ENCODE peak calls at places on chromosomes 12 and 14, in ten cellular contexts. M is adrenal gland; W is thoracic aorta; Z is CD8-positive, alpha-beta memory T cell; I is tibial artery; H is CD8-positive, alpha-beta T cell; R is CD4-positive, alpha-beta T cell; Y is HCT116; T is pancreas; V is hepatocyte. E is an unnamed sample.
A peak's percentile ranks its signal among the peaks of the same experiment; 100 is the strongest.

GRCh38 chr12:26135010-26135420 is 10.2 kb upstream of the BHLHE41 start:
- DNase-seq in M (no peak), Z (no peak), W (peak; percentile 43), R (no peak), I (no peak), V (no peak), H (no peak), Y (no peak), T (peak; percentile 79), E (peak; percentile 72)

GRCh38 chr12:62862259-62862881 is 72.6 kb downstream of the PPM1H start:
- DNase-seq in M (no peak), Z (no peak), T (no peak), V (no peak), Y (no peak), W (no peak), R (no peak), H (no peak), I (no peak), E (no peak)

GRCh38 chr12:87025976-87026375 is 769.8 kb upstream of the MGAT4C start:
- DNase-seq in W (no peak), Z (no peak), T (no peak), I (no peak), H (no peak), M (no peak), R (no peak), Y (no peak), V (no peak), E (no peak)

GRCh38 chr14:93430889-93431670 is at the start of gene UNC79:
- DNase-seq in V (peak; percentile 76), M (peak; percentile 83), Z (no peak), W (no peak), I (no peak), R (no peak), Y (no peak), T (peak; percentile 81), H (no peak), E (peak; percentile 39)

GRCh38 chr12:53805067-53805466 is 53.3 kb upstream of the CISTR start:
- DNase-seq in R (no peak), H (no peak), I (no peak), M (no peak), V (no peak), W (no peak), T (no peak), Z (no peak), Y (no peak), E (no peak)

GRCh38 chr12:44584625-44585024 is 291.5 kb downstream of the NELL2 start:
- DNase-seq in H (no peak), Z (no peak), Y (no peak), W (no peak), I (no peak), R (no peak), V (no peak), T (no peak), M (no peak), E (no peak)

GRCh38 chr12:32292175-32292574 is 107.2 kb upstream of the FGD4 start:
- DNase-seq in H (no peak), M (no peak), I (no peak), T (no peak), W (no peak), Z (no peak), R (no peak), Y (no peak), V (no peak), E (no peak)

GRCh38 chr14:69008411-69008810 is 29.3 kb upstream of the ACTN1 start:
- DNase-seq in T (no peak), V (peak; percentile 46), R (no peak), H (no peak), Z (no peak), I (no peak), M (peak; percentile 45), Y (no peak), W (no peak), E (no peak)

GRCh38 chr12:47397664-47398281 is 308.1 kb downstream of the RPAP3 start:
- DNase-seq in V (no peak), R (peak; percentile 9), Z (peak; percentile 14), Y (peak; percentile 34), W (no peak), H (no peak), M (peak; percentile 63), T (no peak), I (no peak), E (peak; percentile 50)

GRCh38 chr12:47400251-47400650 is 305.6 kb downstream of the RPAP3 start:
- DNase-seq in T (no peak), R (no peak), H (no peak), Y (no peak), V (no peak), Z (no peak), W (no peak), I (no peak), M (no peak), E (no peak)

GRCh38 chr12:47393403-47393790 is 312.4 kb downstream of the RPAP3 start:
- DNase-seq in V (no peak), W (no peak), T (no peak), Y (no peak), I (no peak), M (no peak), Z (no peak), H (no peak), R (no peak), E (no peak)

GRCh38 chr12:47394070-47394469 is 311.8 kb downstream of the RPAP3 start:
- DNase-seq in Y (no peak), T (no peak), R (no peak), V (no peak), M (no peak), H (no peak), Z (no peak), W (no peak), I (no peak), E (no peak)

DNA sequence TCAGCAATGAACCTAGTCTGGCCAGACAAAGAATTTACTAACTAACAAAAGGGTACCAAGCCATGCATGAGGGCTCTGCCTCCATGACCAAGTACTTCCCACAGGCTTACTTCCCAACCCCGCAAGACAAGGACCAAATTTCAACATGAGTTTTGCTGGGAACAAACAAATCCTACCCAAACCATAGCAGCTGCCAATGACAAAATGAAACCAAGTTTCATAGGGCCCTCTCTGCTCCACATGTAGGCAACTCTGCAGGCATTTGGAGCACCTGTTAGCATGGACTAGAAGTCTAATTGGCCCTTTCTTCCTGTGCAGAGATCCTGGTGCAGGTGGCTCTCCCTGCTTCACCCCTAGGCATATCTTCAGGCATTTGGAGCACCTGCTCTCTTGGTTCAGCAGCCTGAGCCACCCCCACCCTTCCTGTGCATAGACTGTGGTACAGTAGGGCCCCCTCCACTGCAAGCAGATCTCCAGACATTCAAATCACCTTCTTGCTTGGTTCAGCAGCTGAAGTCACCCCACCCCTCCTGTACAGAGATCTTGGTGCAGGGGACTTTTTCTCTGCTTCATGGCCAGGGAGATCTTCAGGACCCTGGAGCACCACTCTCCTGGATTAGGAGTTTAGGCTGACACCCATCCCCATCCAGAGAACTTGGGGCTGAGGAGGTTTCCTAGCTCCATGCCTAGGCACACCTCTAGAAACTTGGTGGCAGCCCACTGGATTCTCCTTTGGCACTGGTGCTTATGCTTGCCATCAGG is 308.7 kb downstream of the RPAP3 start:
- DNase-seq in H (peak; percentile 67), Y (no peak), Z (no peak), W (no peak), I (no peak), R (peak; percentile 9), M (no peak), V (no peak), T (no peak), E (no peak)
- H3K9me3 ChIP-seq in H (no peaks in the 10 kb centered on the region), Y (no peaks in the 10 kb centered on the region), Z (no peaks in the 10 kb centered on the region), W (no peaks in the 10 kb centered on the region), I (peaks cover 3% of the 10 kb centered on the region), R (peaks cover 10% of the 10 kb centered on the region), M (no peaks in the 10 kb centered on the region), V (no peaks in the 10 kb centered on the region), T (no peaks in the 10 kb centered on the region), E (no peaks in the 10 kb centered on the region)

GRCh38 chr14:106069786-106070185 is 543.4 kb downstream of the TMEM121 start:
- DNase-seq in R (no peak), Z (no peak), M (no peak), V (no peak), T (no peak), W (no peak), I (no peak), H (no peak), Y (no peak), E (no peak)

GRCh38 chr14:106067935-106068334 is 541.6 kb downstream of the TMEM121 start:
- DNase-seq in I (no peak), H (no peak), W (no peak), Y (no peak), V (no peak), M (no peak), R (no peak), Z (no peak), T (no peak), E (no peak)

DNA sequence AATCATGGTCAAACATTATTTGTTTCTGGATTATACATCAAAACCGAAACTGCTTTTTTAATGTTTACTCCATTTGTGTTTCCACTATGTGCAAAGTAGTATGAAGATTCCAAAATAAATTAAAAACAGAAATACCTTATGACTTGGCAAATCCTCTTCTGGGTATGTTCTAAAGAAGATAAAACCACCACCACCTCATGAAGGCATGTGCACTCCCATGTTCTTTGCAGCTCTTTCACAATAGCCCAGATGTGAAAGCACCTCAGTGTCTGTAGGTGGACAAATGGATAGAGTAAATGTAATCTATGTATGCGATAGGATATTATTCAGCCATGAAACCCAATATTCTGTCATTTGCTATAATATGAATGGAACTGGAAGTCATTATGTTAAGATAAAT is 543.9 kb downstream of the TMEM121 start:
- DNase-seq in H (no peak), R (no peak), Z (no peak), T (no peak), M (no peak), V (no peak), I (no peak), Y (no peak), W (no peak), E (no peak)
- H3K9me3 ChIP-seq in H (no peaks in the 10 kb centered on the region), R (no peaks in the 10 kb centered on the region), Z (no peaks in the 10 kb centered on the region), T (no peaks in the 10 kb centered on the region), M (no peaks in the 10 kb centered on the region), V (peaks cover 6% of the 10 kb centered on the region), I (no peaks in the 10 kb centered on the region), Y (no peaks in the 10 kb centered on the region), W (no peaks in the 10 kb centered on the region), E (no peaks in the 10 kb centered on the region)

DNA sequence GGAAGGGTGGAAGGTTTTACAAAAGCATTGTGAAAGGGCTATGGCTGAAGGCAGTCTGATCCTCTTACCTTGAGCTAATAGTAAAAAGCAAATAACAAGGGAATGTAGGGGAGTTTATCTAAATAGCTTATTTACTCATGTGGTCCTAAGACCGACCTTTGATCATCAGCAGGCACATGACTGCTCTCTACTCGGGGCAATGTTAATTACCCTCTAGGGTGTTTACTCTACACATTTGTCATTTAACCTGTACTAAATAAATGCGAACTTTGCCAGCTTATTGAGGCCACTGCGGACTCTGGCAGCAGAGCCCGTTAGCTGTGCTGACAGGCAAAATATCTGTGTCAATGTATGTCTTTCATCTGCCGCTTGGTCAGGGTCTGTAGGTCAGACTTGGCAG is 768.3 kb upstream of the ATXN7L3B start:
- DNase-seq in H (no peak), Z (no peak), W (no peak), T (no peak), M (no peak), Y (no peak), V (peak; percentile 33), I (no peak), R (no peak), E (no peak)
- H3K9me3 ChIP-seq in H (no peaks in the 10 kb centered on the region), Z (no peaks in the 10 kb centered on the region), W (no peaks in the 10 kb centered on the region), T (no peaks in the 10 kb centered on the region), M (no peaks in the 10 kb centered on the region), Y (no peaks in the 10 kb centered on the region), V (no peaks in the 10 kb centered on the region), I (peaks cover 9% of the 10 kb centered on the region), R (no peaks in the 10 kb centered on the region), E (no peaks in the 10 kb centered on the region)

DNA sequence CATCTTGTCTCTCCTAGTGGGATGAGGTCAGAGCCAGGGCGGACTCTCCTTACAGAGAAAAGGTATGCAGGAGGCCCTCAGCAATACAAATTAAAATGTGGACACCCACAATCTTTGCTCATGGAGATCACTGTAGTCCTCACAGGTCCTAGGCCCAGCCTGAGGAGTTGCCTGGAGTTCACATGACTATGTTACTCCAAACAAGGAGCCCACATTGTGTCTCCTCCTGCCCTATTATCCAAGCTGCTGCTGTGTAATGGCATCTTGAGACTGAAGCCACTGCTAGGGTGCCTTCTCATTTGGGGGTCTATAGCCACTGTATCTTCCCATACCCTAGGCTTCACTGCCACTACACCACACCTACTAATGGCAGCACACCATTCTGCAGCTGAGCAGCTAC is 11.0 kb downstream of the OR4K1 start:
- DNase-seq in Z (no peak), M (no peak), I (no peak), Y (no peak), H (no peak), W (no peak), R (no peak), T (no peak), V (no peak), E (no peak)
- H3K9me3 ChIP-seq in Z (no peaks in the 10 kb centered on the region), M (no peaks in the 10 kb centered on the region), I (no peaks in the 10 kb centered on the region), Y (peaks cover 34% of the 10 kb centered on the region), H (no peaks in the 10 kb centered on the region), W (no peaks in the 10 kb centered on the region), R (no peaks in the 10 kb centered on the region), T (no peaks in the 10 kb centered on the region), V (peaks cover 5% of the 10 kb centered on the region), E (no peaks in the 10 kb centered on the region)